ENCODE peak calls at places on chromosomes 5 and 9, in ten cellular contexts. One of them, this sample, is unnamed.

GRCh38 chr5:87770601-87771121 is 357.9 kb upstream of the CCNH start:
- DNase-seq in choroid plexus epithelial cell: no peak
- DNase-seq in nephron progenitor cell: peak; percentile 16
- DNase-seq in neural crest cell: peak; percentile 6
- DNase-seq in HCT116: no peak
- DNase-seq in lower lobe of right lung: no peak
- DNase-seq in WTC11: peak; percentile 59
- DNase-seq in RWPE1: no peak
- DNase-seq in cardiac muscle cell: no peak
- DNase-seq in B cell: no peak
- DNase-seq in this sample: no peak

GRCh38 chr5:57456531-57457135 is 26.0 kb downstream of the ACTBL2 start:
- DNase-seq in RWPE1: no peak
- DNase-seq in cardiac muscle cell: no peak
- DNase-seq in choroid plexus epithelial cell: no peak
- DNase-seq in B cell: no peak
- DNase-seq in neural crest cell: no peak
- DNase-seq in lower lobe of right lung: no peak
- DNase-seq in HCT116: no peak
- DNase-seq in WTC11: no peak
- DNase-seq in nephron progenitor cell: no peak
- DNase-seq in this sample: no peak

GRCh38 chr5:139368613-139369012 is 14.5 kb downstream of the SLC23A1 start:
- DNase-seq in lower lobe of right lung: no peak
- DNase-seq in RWPE1: no peak
- DNase-seq in choroid plexus epithelial cell: peak; percentile 45
- DNase-seq in WTC11: no peak
- DNase-seq in B cell: no peak
- DNase-seq in nephron progenitor cell: no peak
- DNase-seq in cardiac muscle cell: no peak
- DNase-seq in neural crest cell: no peak
- DNase-seq in HCT116: no peak
- DNase-seq in this sample: no peak

GRCh38 chr5:9239071-9239470 is 306.8 kb downstream of the SEMA5A start:
- DNase-seq in cardiac muscle cell: peak; percentile 33
- DNase-seq in nephron progenitor cell: no peak
- DNase-seq in WTC11: no peak
- DNase-seq in HCT116: no peak
- DNase-seq in neural crest cell: no peak
- DNase-seq in RWPE1: no peak
- DNase-seq in B cell: no peak
- DNase-seq in lower lobe of right lung: no peak
- DNase-seq in choroid plexus epithelial cell: peak; percentile 55
- DNase-seq in this sample: no peak

GRCh38 chr9:114588671-114589526 is 1.3 kb downstream of the ATP6V1G1 start:
- DNase-seq in lower lobe of right lung: no peak
- DNase-seq in RWPE1: peak; percentile 57
- DNase-seq in B cell: no peak
- DNase-seq in choroid plexus epithelial cell: peak; percentile 40
- DNase-seq in cardiac muscle cell: peak; percentile 37
- DNase-seq in WTC11: no peak
- DNase-seq in HCT116: no peak
- DNase-seq in nephron progenitor cell: no peak
- DNase-seq in neural crest cell: no peak
- DNase-seq in this sample: no peak

GRCh38 chr9:38641142-38641541 is 20.7 kb upstream of the ANKRD18A start:
- DNase-seq in lower lobe of right lung: no peak
- DNase-seq in HCT116: no peak
- DNase-seq in cardiac muscle cell: no peak
- DNase-seq in B cell: no peak
- DNase-seq in RWPE1: no peak
- DNase-seq in nephron progenitor cell: no peak
- DNase-seq in WTC11: no peak
- DNase-seq in choroid plexus epithelial cell: no peak
- DNase-seq in neural crest cell: no peak
- DNase-seq in this sample: no peak

GRCh38 chr9:85940275-85940831 is 593 bp upstream of the NAA35 start:
- DNase-seq in neural crest cell: no peak
- DNase-seq in B cell: no peak
- DNase-seq in WTC11: no peak
- DNase-seq in nephron progenitor cell: no peak
- DNase-seq in HCT116: no peak
- DNase-seq in cardiac muscle cell: peak; percentile 3
- DNase-seq in RWPE1: peak; percentile 8
- DNase-seq in lower lobe of right lung: no peak
- DNase-seq in choroid plexus epithelial cell: no peak
- DNase-seq in this sample: no peak

GRCh38 chr5:3600106-3600997 is 4.7 kb downstream of the IRX1 start:
- DNase-seq in B cell: no peak
- DNase-seq in nephron progenitor cell: peak; percentile 82
- DNase-seq in HCT116: no peak
- DNase-seq in lower lobe of right lung: no peak
- DNase-seq in cardiac muscle cell: no peak
- DNase-seq in RWPE1: no peak
- DNase-seq in choroid plexus epithelial cell: no peak
- DNase-seq in WTC11: peak; percentile 76
- DNase-seq in neural crest cell: no peak
- DNase-seq in this sample: peak; percentile 31

GRCh38 chr5:1570975-1571374 is 47.2 kb upstream of the LPCAT1 start:
- DNase-seq in cardiac muscle cell: no peak
- DNase-seq in nephron progenitor cell: no peak
- DNase-seq in lower lobe of right lung: no peak
- DNase-seq in neural crest cell: no peak
- DNase-seq in choroid plexus epithelial cell: no peak
- DNase-seq in RWPE1: no peak
- DNase-seq in B cell: no peak
- DNase-seq in HCT116: no peak
- DNase-seq in WTC11: no peak
- DNase-seq in this sample: no peak

GRCh38 chr5:56791396-56791795 is 24.0 kb upstream of the MAP3K1 start:
- DNase-seq in B cell: no peak
- DNase-seq in neural crest cell: no peak
- DNase-seq in choroid plexus epithelial cell: no peak
- DNase-seq in nephron progenitor cell: no peak
- DNase-seq in WTC11: no peak
- DNase-seq in RWPE1: no peak
- DNase-seq in HCT116: no peak
- DNase-seq in cardiac muscle cell: no peak
- DNase-seq in lower lobe of right lung: no peak
- DNase-seq in this sample: no peak

GRCh38 chr9:109551651-109552050 is 53.5 kb upstream of the PTPN3 start:
- DNase-seq in RWPE1: no peak
- DNase-seq in nephron progenitor cell: no peak
- DNase-seq in choroid plexus epithelial cell: no peak
- DNase-seq in HCT116: no peak
- DNase-seq in WTC11: no peak
- DNase-seq in neural crest cell: no peak
- DNase-seq in B cell: no peak
- DNase-seq in cardiac muscle cell: no peak
- DNase-seq in lower lobe of right lung: no peak
- DNase-seq in this sample: no peak

GRCh38 chr5:27308151-27308550 is 269.8 kb upstream of the CDH9 start:
- DNase-seq in WTC11: no peak
- DNase-seq in neural crest cell: no peak
- DNase-seq in cardiac muscle cell: no peak
- DNase-seq in choroid plexus epithelial cell: peak; percentile 39
- DNase-seq in HCT116: no peak
- DNase-seq in lower lobe of right lung: no peak
- DNase-seq in RWPE1: peak; percentile 54
- DNase-seq in nephron progenitor cell: no peak
- DNase-seq in B cell: no peak
- DNase-seq in this sample: no peak

GRCh38 chr5:400282-401215 is 42.4 kb upstream of the EXOC3 start:
- DNase-seq in B cell: peak; percentile 22
- DNase-seq in HCT116: no peak
- DNase-seq in neural crest cell: no peak
- DNase-seq in choroid plexus epithelial cell: no peak
- DNase-seq in nephron progenitor cell: no peak
- DNase-seq in WTC11: peak; percentile 39
- DNase-seq in lower lobe of right lung: no peak
- DNase-seq in RWPE1: no peak
- DNase-seq in cardiac muscle cell: no peak
- DNase-seq in this sample: peak; percentile 18

GRCh38 chr5:154697335-154697734 is 57.8 kb upstream of the LARP1 start:
- DNase-seq in lower lobe of right lung: no peak
- DNase-seq in RWPE1: no peak
- DNase-seq in choroid plexus epithelial cell: no peak
- DNase-seq in HCT116: no peak
- DNase-seq in B cell: no peak
- DNase-seq in cardiac muscle cell: no peak
- DNase-seq in nephron progenitor cell: no peak
- DNase-seq in WTC11: no peak
- DNase-seq in neural crest cell: no peak
- DNase-seq in this sample: no peak

DNA sequence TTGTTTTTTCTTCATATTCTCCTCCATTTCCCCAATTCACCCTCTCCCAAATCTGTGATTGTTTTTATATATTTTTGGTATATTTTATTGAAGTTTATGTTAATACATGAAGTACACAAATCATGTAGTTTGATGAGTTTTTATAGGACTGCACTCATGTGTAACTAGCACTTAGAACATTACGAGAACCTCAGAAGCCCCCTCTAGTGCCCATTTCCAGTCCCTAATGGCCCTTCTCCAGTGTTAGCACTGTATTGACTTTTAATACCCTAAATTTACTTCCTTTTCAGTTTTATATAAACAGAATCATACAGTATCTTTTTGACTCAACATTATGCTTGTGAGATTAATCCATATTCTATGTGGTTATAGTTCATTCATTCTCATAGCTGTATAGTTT is 18.5 kb upstream of the FKTN start:
- DNase-seq in nephron progenitor cell: no peak
- DNase-seq in choroid plexus epithelial cell: no peak
- DNase-seq in cardiac muscle cell: no peak
- DNase-seq in HCT116: no peak
- DNase-seq in RWPE1: no peak
- DNase-seq in neural crest cell: no peak
- DNase-seq in lower lobe of right lung: no peak
- DNase-seq in B cell: no peak
- DNase-seq in WTC11: no peak
- DNase-seq in this sample: no peak
- TF ChIP-seq CTCF in nephron progenitor cell: no peak
- TF ChIP-seq CTCF in choroid plexus epithelial cell: peak; percentile 18
- TF ChIP-seq CTCF in cardiac muscle cell: peak; percentile 7
- TF ChIP-seq CTCF in HCT116: peak; percentile 56
- TF ChIP-seq CTCF in RWPE1: no peak
- TF ChIP-seq CTCF in neural crest cell: peak; percentile 33
- TF ChIP-seq CTCF in lower lobe of right lung: no peak
- TF ChIP-seq CTCF in B cell: no peak
- TF ChIP-seq CTCF in WTC11: no peak
- TF ChIP-seq CTCF in this sample: no peak

GRCh38 chr5:22846686-22847085 is 6.5 kb downstream of the CDH12 start:
- DNase-seq in choroid plexus epithelial cell: no peak
- DNase-seq in WTC11: no peak
- DNase-seq in neural crest cell: no peak
- DNase-seq in HCT116: no peak
- DNase-seq in RWPE1: no peak
- DNase-seq in lower lobe of right lung: no peak
- DNase-seq in nephron progenitor cell: no peak
- DNase-seq in B cell: no peak
- DNase-seq in cardiac muscle cell: no peak
- DNase-seq in this sample: no peak
- TF ChIP-seq CTCF in choroid plexus epithelial cell: no peak
- TF ChIP-seq CTCF in WTC11: no peak
- TF ChIP-seq CTCF in neural crest cell: no peak
- TF ChIP-seq CTCF in HCT116: no peak
- TF ChIP-seq CTCF in RWPE1: no peak
- TF ChIP-seq CTCF in lower lobe of right lung: no peak
- TF ChIP-seq CTCF in nephron progenitor cell: no peak
- TF ChIP-seq CTCF in B cell: no peak
- TF ChIP-seq CTCF in cardiac muscle cell: no peak
- TF ChIP-seq CTCF in this sample: no peak

DNA sequence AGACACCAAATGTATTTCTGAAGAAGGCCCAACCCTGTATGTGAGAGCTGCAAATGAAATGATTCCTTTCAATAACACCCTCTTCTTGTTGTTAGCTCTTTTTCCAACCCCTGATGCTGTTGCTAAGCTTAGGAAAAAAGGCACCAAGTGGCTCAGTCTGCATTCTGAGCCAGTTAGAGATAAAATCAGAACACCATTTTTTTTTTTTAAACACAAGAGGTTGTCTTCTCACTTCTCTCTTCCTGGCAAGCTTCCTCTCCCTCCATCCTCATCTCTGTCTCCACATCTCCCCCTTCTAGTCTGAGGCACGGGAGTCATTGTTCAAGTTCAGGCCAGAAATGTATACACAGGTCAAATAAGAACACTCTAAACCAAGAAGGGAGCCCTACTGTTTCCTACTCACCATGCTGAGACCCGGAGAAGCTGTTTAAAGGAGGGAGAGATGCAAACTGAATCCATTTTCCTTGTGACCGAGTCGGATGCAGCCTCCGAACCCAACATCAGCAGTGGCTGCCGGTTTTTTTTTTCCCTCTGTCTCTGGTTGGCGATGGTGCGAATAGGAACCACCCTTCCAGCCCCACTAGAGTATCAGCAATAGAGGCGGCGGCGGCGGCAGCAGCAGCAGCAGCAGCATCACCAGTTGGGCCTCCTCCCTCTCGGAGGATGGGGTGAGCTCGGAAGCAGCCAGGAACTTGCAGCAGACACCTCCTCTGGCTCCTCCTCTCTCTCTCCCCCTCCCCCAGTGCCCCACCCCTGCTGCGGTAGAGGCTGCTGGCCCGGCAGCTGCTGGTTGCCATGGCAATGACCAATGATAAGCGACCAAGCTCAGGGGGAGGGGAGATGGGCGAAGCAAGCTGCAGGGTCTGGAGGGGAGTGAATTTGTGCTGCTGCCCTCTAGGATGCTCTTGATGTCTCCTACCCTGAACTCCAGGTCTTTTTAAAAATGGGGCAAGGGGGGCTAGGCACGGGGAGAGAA is at the start of gene JAKMIP2:
- DNase-seq in neural crest cell: peak; percentile 93
- DNase-seq in cardiac muscle cell: peak; percentile 76
- DNase-seq in RWPE1: peak; percentile 39
- DNase-seq in nephron progenitor cell: peak; percentile 95
- DNase-seq in choroid plexus epithelial cell: peak; percentile 94
- DNase-seq in B cell: peak; percentile 57
- DNase-seq in WTC11: peak; percentile 99
- DNase-seq in HCT116: no peak
- DNase-seq in lower lobe of right lung: peak; percentile 74
- DNase-seq in this sample: peak; percentile 3
- TF ChIP-seq CTCF in neural crest cell: no peak
- TF ChIP-seq CTCF in cardiac muscle cell: no peak
- TF ChIP-seq CTCF in RWPE1: no peak
- TF ChIP-seq CTCF in nephron progenitor cell: no peak
- TF ChIP-seq CTCF in choroid plexus epithelial cell: no peak
- TF ChIP-seq CTCF in B cell: no peak
- TF ChIP-seq CTCF in WTC11: no peak
- TF ChIP-seq CTCF in HCT116: no peak
- TF ChIP-seq CTCF in lower lobe of right lung: no peak
- TF ChIP-seq CTCF in this sample: no peak

DNA sequence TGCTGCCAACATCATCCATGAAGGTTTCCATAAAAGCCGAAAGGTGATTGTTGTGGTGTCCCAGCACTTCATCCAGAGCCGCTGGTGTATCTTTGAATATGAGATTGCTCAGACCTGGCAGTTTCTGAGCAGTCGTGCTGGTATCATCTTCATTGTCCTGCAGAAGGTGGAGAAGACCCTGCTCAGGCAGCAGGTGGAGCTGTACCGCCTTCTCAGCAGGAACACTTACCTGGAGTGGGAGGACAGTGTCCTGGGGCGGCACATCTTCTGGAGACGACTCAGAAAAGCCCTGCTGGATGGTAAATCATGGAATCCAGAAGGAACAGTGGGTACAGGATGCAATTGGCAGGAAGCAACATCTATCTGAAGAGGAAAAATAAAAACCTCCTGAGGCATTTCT is 10.1 kb downstream of the TLR4 start:
- DNase-seq in B cell: peak; percentile 7
- DNase-seq in lower lobe of right lung: no peak
- DNase-seq in HCT116: no peak
- DNase-seq in choroid plexus epithelial cell: no peak
- DNase-seq in neural crest cell: no peak
- DNase-seq in WTC11: peak; percentile 39
- DNase-seq in cardiac muscle cell: no peak
- DNase-seq in nephron progenitor cell: no peak
- DNase-seq in RWPE1: no peak
- DNase-seq in this sample: no peak
- TF ChIP-seq CTCF in B cell: no peak
- TF ChIP-seq CTCF in lower lobe of right lung: no peak
- TF ChIP-seq CTCF in HCT116: no peak
- TF ChIP-seq CTCF in choroid plexus epithelial cell: peak; percentile 38
- TF ChIP-seq CTCF in neural crest cell: no peak
- TF ChIP-seq CTCF in WTC11: no peak
- TF ChIP-seq CTCF in cardiac muscle cell: no peak
- TF ChIP-seq CTCF in nephron progenitor cell: no peak
- TF ChIP-seq CTCF in RWPE1: no peak
- TF ChIP-seq CTCF in this sample: peak; percentile 27

This sample was measured in GM20000.